ENCODE peak calls at places on chromosomes 3 and 15, in six cellular contexts. Y, Q, C, V, O and F are unnamed samples. For H3K9me3, H3K27me3 and H3K4me1, the result is how much of the 10 kb centered on the place peaks cover.

GRCh38 chr15:57160823-57161560 is 215.3 kb upstream of the CGNL1 start:
- DNase-seq in Y (no peak), Q (peak), C (no peak), V (no peak), O (no peak), F (no peak)

GRCh38 chr3:194201953-194202666 is 66.2 kb downstream of the HES1 start:
- DNase-seq in Y (no peak), Q (no peak), C (no peak), V (peak), O (no peak), F (no peak)

GRCh38 chr15:63598467-63599400 is 1.5 kb downstream of the FBXL22 start:
- DNase-seq in Y (no peak), Q (peak), C (no peak), V (peak), O (no peak), F (peak)

GRCh38 chr3:149245738-149246451 is 24.3 kb upstream of the CP start:
- DNase-seq in Y (no peak), Q (peak), C (no peak), V (peak), O (no peak), F (peak)

GRCh38 chr15:80275946-80276345 is 23.9 kb upstream of the CTXND1 start:
- DNase-seq in Y (no peak), Q (peak), C (no peak), V (peak), O (no peak), F (peak)

GRCh38 chr15:73857193-73857920 is 16.0 kb upstream of the TBC1D21 start:
- DNase-seq in Y (no peak), Q (no peak), C (no peak), V (no peak), O (no peak), F (no peak)

GRCh38 chr15:31419820-31420219 is 93.2 kb downstream of the KLF13 start:
- DNase-seq in Y (no peak), Q (no peak), C (no peak), V (no peak), O (no peak), F (no peak)

GRCh38 chr15:53307952-53308624 is 451.4 kb downstream of the WDR72 start:
- DNase-seq in Y (no peak), Q (no peak), C (no peak), V (no peak), O (no peak), F (no peak)

GRCh38 chr3:30671527-30672286 is 65.3 kb downstream of the TGFBR2 start:
- DNase-seq in Y (no peak), Q (no peak), C (no peak), V (no peak), O (no peak), F (no peak)

GRCh38 chr3:17742837-17743659 is 617 bp upstream of the TBC1D5 start:
- DNase-seq in Y (peak), Q (no peak), C (peak), V (no peak), O (no peak), F (peak)

GRCh38 chr15:63013052-63013808 is 29.3 kb upstream of the TPM1 start:
- DNase-seq in Y (no peak), Q (peak), C (no peak), V (peak), O (no peak), F (no peak)

GRCh38 chr3:34676431-34676830 is 878.0 kb downstream of the PDCD6IP start:
- DNase-seq in Y (no peak), Q (peak), C (peak), V (no peak), O (no peak), F (no peak)

GRCh38 chr3:64359735-64360134 is 134.5 kb upstream of the PRICKLE2 start:
- DNase-seq in Y (no peak), Q (no peak), C (no peak), V (no peak), O (no peak), F (no peak)

GRCh38 chr3:113104746-113105479 is 106.4 kb upstream of the BOC start:
- DNase-seq in Y (no peak), Q (no peak), C (no peak), V (no peak), O (no peak), F (no peak)

GRCh38 chr3:14587733-14588360 is 47.7 kb upstream of the GRIP2 start:
- DNase-seq in Y (no peak), Q (peak), C (peak), V (peak), O (no peak), F (peak)

GRCh38 chr15:78034495-78035191 is 42.9 kb downstream of the TBC1D2B start:
- DNase-seq in Y (no peak), Q (no peak), C (no peak), V (no peak), O (peak), F (peak)

GRCh38 chr3:64760258-64760657 is 72.5 kb upstream of the ADAMTS9 start:
- DNase-seq in Y (no peak), Q (no peak), C (no peak), V (no peak), O (peak), F (no peak)

GRCh38 chr3:133169669-133170068 is 131.5 kb downstream of the TMEM108 start:
- DNase-seq in Y (no peak), Q (no peak), C (no peak), V (no peak), O (no peak), F (no peak)

GRCh38 chr3:165128544-165128943 is 50.2 kb upstream of the SI start:
- DNase-seq in Y (no peak), Q (no peak), C (no peak), V (no peak), O (no peak), F (no peak)

GRCh38 chr15:56918907-56919707 is 663 bp downstream of the TCF12 start:
- DNase-seq in Y (peak), Q (peak), C (no peak), V (peak), O (peak), F (peak)

GRCh38 chr3:46412786-46413298 is 5.8 kb downstream of the CCRL2 start:
- DNase-seq in Y (no peak), Q (no peak), C (no peak), V (no peak), O (no peak), F (no peak)

GRCh38 chr3:189689625-189690024 is 58.4 kb downstream of the TP63 start:
- DNase-seq in Y (no peak), Q (no peak), C (no peak), V (no peak), O (no peak), F (no peak)

GRCh38 chr15:95162521-95162920 is 931.2 kb downstream of the MCTP2 start:
- DNase-seq in Y (no peak), Q (peak), C (no peak), V (no peak), O (no peak), F (no peak)

GRCh38 chr15:35784745-35785144 is 238.8 kb upstream of the DPH6 start:
- DNase-seq in Y (no peak), Q (no peak), C (no peak), V (peak), O (no peak), F (no peak)

GRCh38 chr3:55597638-55598037 is 110.5 kb upstream of the WNT5A start:
- DNase-seq in Y (no peak), Q (no peak), C (no peak), V (no peak), O (no peak), F (no peak)

GRCh38 chr3:54374214-54374855 is 252.0 kb downstream of the CACNA2D3 start:
- DNase-seq in Y (no peak), Q (no peak), C (no peak), V (peak), O (no peak), F (peak)

GRCh38 chr3:149813367-149814281 is 609 bp downstream of the RNF13 start:
- DNase-seq in Y (no peak), Q (peak), C (no peak), V (peak), O (peak), F (peak)

GRCh38 chr15:98803228-98804056 is 155.1 kb downstream of the IGF1R start:
- DNase-seq in Y (no peak), Q (peak), C (no peak), V (no peak), O (no peak), F (no peak)

GRCh38 chr15:74781673-74782595 is at the start of gene CSK:
- DNase-seq in Y (peak), Q (peak), C (no peak), V (peak), O (peak), F (peak)

GRCh38 chr3:118199044-118199443 is 835.6 kb downstream of the IGSF11 start:
- DNase-seq in Y (no peak), Q (no peak), C (no peak), V (no peak), O (no peak), F (no peak)

GRCh38 chr3:118196183-118196582 is 838.5 kb downstream of the IGSF11 start:
- DNase-seq in Y (no peak), Q (no peak), C (no peak), V (no peak), O (no peak), F (no peak)
- H3K9me3 ChIP-seq in Y (half or more), Q (under half), C (under half), V (under half), O (under half), F (under half)

GRCh38 chr15:69602095-69602494 is 149.5 kb downstream of the RPLP1 start:
- DNase-seq in Y (no peak), Q (no peak), C (no peak), V (no peak), O (no peak), F (no peak)

GRCh38 chr15:69602921-69603320 is 150.3 kb downstream of the RPLP1 start:
- DNase-seq in Y (no peak), Q (peak), C (no peak), V (no peak), O (no peak), F (no peak)

GRCh38 chr15:69600556-69601085 is 148.0 kb downstream of the RPLP1 start:
- DNase-seq in Y (no peak), Q (no peak), C (no peak), V (no peak), O (no peak), F (no peak)

GRCh38 chr15:69604050-69604378 is 151.4 kb downstream of the RPLP1 start:
- DNase-seq in Y (no peak), Q (no peak), C (no peak), V (no peak), O (no peak), F (peak)

GRCh38 chr15:69603369-69604049 is 150.9 kb downstream of the RPLP1 start:
- DNase-seq in Y (no peak), Q (no peak), C (no peak), V (no peak), O (no peak), F (no peak)
- H3K27me3 ChIP-seq in Y (under half), Q (under half), C (under half), V (under half), O (under half), F (under half)

GRCh38 chr3:13053915-13054704 is 19.1 kb downstream of the IQSEC1 start:
- DNase-seq in Y (no peak), Q (no peak), C (no peak), V (no peak), O (no peak), F (no peak)

GRCh38 chr3:13052191-13052590 is 21.0 kb downstream of the IQSEC1 start:
- DNase-seq in Y (no peak), Q (no peak), C (no peak), V (no peak), O (no peak), F (no peak)

GRCh38 chr3:13051581-13051980 is 21.6 kb downstream of the IQSEC1 start:
- DNase-seq in Y (no peak), Q (no peak), C (no peak), V (no peak), O (no peak), F (no peak)

GRCh38 chr3:13054705-13055285 is 18.4 kb downstream of the IQSEC1 start:
- DNase-seq in Y (no peak), Q (no peak), C (no peak), V (no peak), O (no peak), F (no peak)

GRCh38 chr3:13053425-13053824 is 19.8 kb downstream of the IQSEC1 start:
- DNase-seq in Y (no peak), Q (peak), C (no peak), V (no peak), O (no peak), F (no peak)
- H3K4me1 ChIP-seq in Y (under half), Q (under half), C (under half), V (under half), O (under half), F (under half)

DNA sequence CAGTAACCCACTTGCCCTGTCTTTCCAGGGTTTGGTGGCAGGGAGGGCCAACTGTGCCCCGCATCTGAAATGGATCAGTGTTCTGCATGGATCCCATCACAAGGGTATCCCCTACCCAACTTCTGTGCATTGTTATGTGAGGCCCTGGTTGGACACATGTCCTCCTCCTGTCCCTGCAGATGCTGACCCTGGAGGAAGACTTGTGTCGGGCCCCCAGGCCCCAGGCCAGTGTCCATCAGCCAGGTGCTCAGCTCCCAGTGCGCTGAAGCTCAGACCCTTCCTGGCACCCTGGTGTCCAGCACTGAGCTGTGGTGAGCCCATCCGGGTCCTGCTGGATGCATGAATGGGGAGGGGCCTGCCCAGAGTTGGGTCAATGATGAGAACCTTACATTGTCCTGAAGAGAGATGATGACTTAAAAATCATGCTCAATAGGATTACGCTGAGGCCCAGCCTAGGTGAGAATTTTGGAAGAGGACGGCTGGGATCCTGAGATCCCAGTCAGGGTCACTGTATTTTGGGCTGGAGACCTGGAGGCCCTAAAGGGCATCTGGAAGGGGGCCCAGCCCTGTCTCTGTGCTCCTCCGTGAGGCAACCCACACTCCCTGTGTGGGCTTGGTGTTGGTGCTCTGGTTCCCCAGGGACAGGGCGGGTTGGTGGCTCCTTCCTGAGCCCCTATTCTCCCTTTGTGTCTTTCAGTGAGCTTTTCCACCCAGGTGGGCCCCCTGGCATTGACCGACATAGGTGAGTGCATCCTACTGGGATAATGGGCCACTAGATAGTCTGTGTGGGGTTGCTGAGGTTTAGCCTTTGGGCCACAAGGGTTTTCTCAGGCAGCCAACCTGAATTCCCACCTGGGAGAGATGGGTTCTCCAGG is 199.1 kb downstream of the UBE3A start:
- DNase-seq in Y (no peak), Q (no peak), C (no peak), V (no peak), O (peak), F (no peak)
- H3K9me3 ChIP-seq in Y (under half), Q (under half), C (under half), V (under half), O (under half), F (under half)

GRCh38 chr15:96422153-96422552 is 91.7 kb downstream of the NR2F2 start:
- DNase-seq in Y (no peak), Q (no peak), C (no peak), V (no peak), O (no peak), F (no peak)

GRCh38 chr15:96418146-96418545 is 87.6 kb downstream of the NR2F2 start:
- DNase-seq in Y (no peak), Q (no peak), C (no peak), V (no peak), O (no peak), F (no peak)

GRCh38 chr15:96417760-96418130 is 87.2 kb downstream of the NR2F2 start:
- DNase-seq in Y (no peak), Q (no peak), C (no peak), V (no peak), O (no peak), F (no peak)

GRCh38 chr15:96424674-96425073 is 94.2 kb downstream of the NR2F2 start:
- DNase-seq in Y (no peak), Q (no peak), C (no peak), V (no peak), O (no peak), F (no peak)

GRCh38 chr15:96421211-96421610 is 90.7 kb downstream of the NR2F2 start:
- DNase-seq in Y (no peak), Q (peak), C (no peak), V (no peak), O (no peak), F (no peak)
- H3K27me3 ChIP-seq in Y (half or more), Q (under half), C (under half), V (half or more), O (under half), F (under half)

DNA sequence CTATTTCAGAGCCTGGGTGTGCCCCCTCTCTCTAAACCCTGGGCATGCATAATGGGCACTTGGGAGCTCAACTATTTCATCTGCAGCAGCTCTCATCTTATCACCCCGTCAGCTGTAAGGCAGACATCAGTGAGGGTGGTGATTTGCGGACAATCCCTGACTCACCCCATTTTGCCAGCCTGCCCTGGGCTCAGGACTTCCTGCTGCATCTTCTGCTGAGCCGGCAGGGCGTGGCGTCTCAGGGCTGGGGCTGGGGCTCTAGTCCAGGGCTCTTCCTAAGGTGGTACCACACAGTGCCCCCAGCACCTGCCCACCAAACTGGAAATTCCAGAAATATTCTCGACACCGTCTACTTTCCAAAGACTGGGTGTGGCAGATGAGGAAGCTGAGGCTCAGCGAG is 925 bp upstream of the PSTPIP1 start:
- DNase-seq in Y (peak), Q (no peak), C (no peak), V (no peak), O (no peak), F (no peak)
- H3K4me1 ChIP-seq in Y (under half), Q (under half), C (under half), V (under half), O (under half), F (under half)

GRCh38 chr3:923161-923910 is 169.5 kb upstream of the CNTN6 start:
- DNase-seq in Y (no peak), Q (no peak), C (no peak), V (no peak), O (no peak), F (no peak)
- H3K9me3 ChIP-seq in Y (under half), Q (under half), C (under half), V (under half), O (under half), F (under half)

GRCh38 chr3:134647902-134648760 is 2.7 kb downstream of the KY start:
- DNase-seq in Y (no peak), Q (no peak), C (no peak), V (no peak), O (peak), F (no peak)
- H3K27me3 ChIP-seq in Y (under half), Q (under half), C (under half), V (half or more), O (under half), F (under half)

DNA sequence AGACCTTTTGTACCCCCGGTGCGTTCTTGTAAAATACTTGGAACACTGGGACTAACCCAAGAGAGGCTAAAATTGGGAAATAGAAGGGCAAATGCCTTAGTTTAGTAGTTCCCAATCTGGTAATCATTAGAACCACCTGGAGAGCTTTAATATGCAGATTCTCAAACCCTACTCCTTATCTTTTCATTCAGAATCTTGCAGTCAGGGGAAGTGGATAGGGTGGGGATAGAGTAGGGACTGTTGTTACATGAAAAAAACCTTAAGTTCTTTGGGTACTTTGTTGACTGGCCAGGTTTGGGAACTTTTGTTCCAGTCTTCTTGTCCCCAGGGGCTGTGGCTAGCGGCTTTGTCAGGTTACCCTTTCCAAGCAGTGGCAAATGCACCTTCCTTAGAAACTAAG is 15.9 kb downstream of the MAPKBP1 start:
- DNase-seq in Y (no peak), Q (no peak), C (no peak), V (no peak), O (no peak), F (no peak)
- H3K4me1 ChIP-seq in Y (half or more), Q (under half), C (under half), V (half or more), O (under half), F (under half)

DNA sequence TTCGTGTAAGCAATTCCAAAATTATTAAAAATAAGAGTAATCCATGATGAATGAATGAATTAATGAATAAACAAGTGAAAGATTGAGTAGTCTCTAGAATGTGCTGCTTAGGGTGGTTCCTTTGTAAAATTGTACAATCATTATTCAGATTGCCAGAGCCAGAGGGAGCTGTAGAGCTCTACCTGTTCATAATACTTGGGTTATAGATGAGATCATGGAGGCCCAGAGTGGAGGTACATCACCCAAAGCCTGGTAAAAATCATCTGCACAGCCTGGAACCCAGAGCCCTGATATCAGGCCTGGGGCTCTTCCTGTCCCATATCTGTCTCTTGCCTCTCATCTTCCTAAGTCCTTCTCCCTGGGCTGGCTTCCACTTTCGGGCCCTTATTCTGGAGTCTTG is 297.2 kb downstream of the RPLP1 start:
- DNase-seq in Y (no peak), Q (no peak), C (no peak), V (no peak), O (no peak), F (peak)
- H3K9me3 ChIP-seq in Y (under half), Q (under half), C (under half), V (under half), O (under half), F (under half)